ENCODE peak calls at places on chromosomes 1 and 21, in four cellular contexts. C is NCI-H774, H is stomach, E is fibroblast of pulmonary artery. R is an unnamed sample.

GRCh38 chr1:201450721-201451291 is 18.2 kb downstream of the PHLDA3 start:
- DNase-seq in C (no peak), H (no peak), E (peak; percentile 97), R (no peak)

GRCh38 chr1:68281946-68282615 is 49.8 kb upstream of the WLS start:
- DNase-seq in C (no peak), H (no peak), E (no peak), R (no peak)

GRCh38 chr1:223221686-223222085 is 78.6 kb upstream of the TLR5 start:
- DNase-seq in C (no peak), H (no peak), E (no peak), R (no peak)

GRCh38 chr1:109116286-109116685 is 2.4 kb downstream of the ELAPOR1 start:
- DNase-seq in C (peak; percentile 68), H (peak; percentile 65), E (no peak), R (no peak)

GRCh38 chr1:64223329-64224151 is 20.1 kb downstream of the UBE2U start:
- DNase-seq in C (no peak), H (no peak), E (peak; percentile 75), R (no peak)

GRCh38 chr21:23660560-23660959 is 1946.7 kb downstream of the MRPL39 start:
- DNase-seq in C (no peak), H (no peak), E (no peak), R (no peak)

GRCh38 chr1:19606817-19607706 is 37.0 kb upstream of the NBL1 start:
- DNase-seq in C (no peak), H (no peak), E (no peak), R (peak; percentile 59)

GRCh38 chr1:57003398-57004139 is 37.8 kb upstream of the C8B start:
- DNase-seq in C (no peak), H (no peak), E (no peak), R (no peak)

GRCh38 chr1:30809514-30810263 is 52.1 kb upstream of the LAPTM5 start:
- DNase-seq in C (no peak), H (no peak), E (peak; percentile 83), R (no peak)

GRCh38 chr1:208242186-208242585 is 2.0 kb downstream of the PLXNA2 start:
- DNase-seq in C (no peak), H (no peak), E (no peak), R (no peak)

GRCh38 chr1:119784127-119784781 is 15.5 kb upstream of the HMGCS2 start:
- DNase-seq in C (no peak), H (peak; percentile 69), E (peak; percentile 76), R (peak; percentile 50)

GRCh38 chr1:66503841-66504470 is 30.0 kb upstream of the SGIP1 start:
- DNase-seq in C (peak; percentile 42), H (peak; percentile 35), E (peak; percentile 88), R (peak; percentile 46)

GRCh38 chr1:27491748-27492700 is 2.1 kb upstream of the WASF2 start:
- DNase-seq in C (no peak), H (no peak), E (peak; percentile 51), R (no peak)

R was measured in LNCaP clone FGC.